ENCODE peak calls at places on chromosome 15, in six cellular contexts. One of them, this sample, is unnamed.
A peak's percentile ranks its signal among the peaks of the same experiment; 100 is the strongest.

GRCh38 chr15:74619916-74620635 is 4.4 kb downstream of the CLK3 start:
- DNase-seq in A549: no peak
- DNase-seq in transverse colon: no peak
- DNase-seq in tibial nerve: no peak
- DNase-seq in suprapubic skin: no peak
- DNase-seq in upper lobe of left lung: no peak
- DNase-seq in this sample: no peak

GRCh38 chr15:37877851-37878577 is 56.4 kb upstream of the TMCO5A start:
- DNase-seq in upper lobe of left lung: no peak
- DNase-seq in suprapubic skin: no peak
- DNase-seq in A549: no peak
- DNase-seq in tibial nerve: no peak
- DNase-seq in transverse colon: no peak
- DNase-seq in this sample: no peak

GRCh38 chr15:84812842-84813241 is 4.3 kb upstream of the ALPK3 start:
- DNase-seq in suprapubic skin: no peak
- DNase-seq in tibial nerve: no peak
- DNase-seq in upper lobe of left lung: no peak
- DNase-seq in A549: no peak
- DNase-seq in transverse colon: no peak
- DNase-seq in this sample: no peak

GRCh38 chr15:69782155-69782658 is 315.5 kb downstream of the TLE3 start:
- DNase-seq in A549: no peak
- DNase-seq in upper lobe of left lung: no peak
- DNase-seq in transverse colon: no peak
- DNase-seq in suprapubic skin: no peak
- DNase-seq in tibial nerve: no peak
- DNase-seq in this sample: no peak

GRCh38 chr15:44735482-44736260 is 657 bp upstream of the TRIM69 start:
- DNase-seq in A549: no peak
- DNase-seq in suprapubic skin: no peak
- DNase-seq in tibial nerve: peak; percentile 35
- DNase-seq in upper lobe of left lung: peak; percentile 51
- DNase-seq in transverse colon: peak; percentile 35
- DNase-seq in this sample: no peak

GRCh38 chr15:62453356-62453755 is 288.3 kb upstream of the C2CD4B start:
- DNase-seq in A549: no peak
- DNase-seq in tibial nerve: no peak
- DNase-seq in suprapubic skin: no peak
- DNase-seq in transverse colon: no peak
- DNase-seq in upper lobe of left lung: no peak
- DNase-seq in this sample: no peak

GRCh38 chr15:52158084-52158765 is 33.0 kb downstream of the GNB5 start:
- DNase-seq in A549: no peak
- DNase-seq in suprapubic skin: no peak
- DNase-seq in transverse colon: no peak
- DNase-seq in upper lobe of left lung: no peak
- DNase-seq in tibial nerve: no peak
- DNase-seq in this sample: no peak

GRCh38 chr15:85094685-85095084 is 113.0 kb downstream of the PDE8A start:
- DNase-seq in tibial nerve: no peak
- DNase-seq in upper lobe of left lung: no peak
- DNase-seq in transverse colon: no peak
- DNase-seq in suprapubic skin: no peak
- DNase-seq in A549: no peak
- DNase-seq in this sample: no peak

GRCh38 chr15:100981086-100981485 is 61.9 kb downstream of the LRRK1 start:
- DNase-seq in suprapubic skin: no peak
- DNase-seq in upper lobe of left lung: no peak
- DNase-seq in transverse colon: no peak
- DNase-seq in tibial nerve: no peak
- DNase-seq in A549: no peak
- DNase-seq in this sample: no peak

GRCh38 chr15:62622775-62623174 is 419.8 kb upstream of the TPM1 start:
- DNase-seq in upper lobe of left lung: no peak
- DNase-seq in transverse colon: no peak
- DNase-seq in tibial nerve: no peak
- DNase-seq in A549: no peak
- DNase-seq in suprapubic skin: no peak
- DNase-seq in this sample: no peak

GRCh38 chr15:77631790-77632551 is 741 bp downstream of the LINGO1 start:
- DNase-seq in suprapubic skin: no peak
- DNase-seq in upper lobe of left lung: no peak
- DNase-seq in transverse colon: peak; percentile 8
- DNase-seq in tibial nerve: no peak
- DNase-seq in A549: peak; percentile 16
- DNase-seq in this sample: no peak

GRCh38 chr15:99993262-99993661 is 260.0 kb upstream of the LYSMD4 start:
- DNase-seq in upper lobe of left lung: no peak
- DNase-seq in suprapubic skin: peak; percentile 37
- DNase-seq in transverse colon: no peak
- DNase-seq in tibial nerve: no peak
- DNase-seq in A549: no peak
- DNase-seq in this sample: no peak

GRCh38 chr15:80404057-80404718 is at the start of gene ARNT2:
- DNase-seq in A549: peak; percentile 52
- DNase-seq in transverse colon: no peak
- DNase-seq in tibial nerve: no peak
- DNase-seq in upper lobe of left lung: no peak
- DNase-seq in suprapubic skin: no peak
- DNase-seq in this sample: peak; percentile 50

GRCh38 chr15:56806147-56806536 is 72.8 kb upstream of the ZNF280D start:
- DNase-seq in tibial nerve: no peak
- DNase-seq in upper lobe of left lung: no peak
- DNase-seq in transverse colon: no peak
- DNase-seq in A549: no peak
- DNase-seq in suprapubic skin: no peak
- DNase-seq in this sample: no peak

GRCh38 chr15:73740152-73741048 is 12.8 kb downstream of the INSYN1 start:
- DNase-seq in A549: no peak
- DNase-seq in suprapubic skin: no peak
- DNase-seq in transverse colon: no peak
- DNase-seq in tibial nerve: no peak
- DNase-seq in upper lobe of left lung: no peak
- DNase-seq in this sample: no peak

GRCh38 chr15:64426845-64427465 is 33.4 kb upstream of the ZNF609 start:
- DNase-seq in suprapubic skin: no peak
- DNase-seq in upper lobe of left lung: no peak
- DNase-seq in tibial nerve: no peak
- DNase-seq in transverse colon: no peak
- DNase-seq in A549: peak; percentile 26
- DNase-seq in this sample: no peak

GRCh38 chr15:95499397-95499796 is 831.1 kb upstream of the NR2F2 start:
- DNase-seq in transverse colon: no peak
- DNase-seq in upper lobe of left lung: no peak
- DNase-seq in A549: no peak
- DNase-seq in suprapubic skin: no peak
- DNase-seq in tibial nerve: no peak
- DNase-seq in this sample: no peak

GRCh38 chr15:95503107-95503506 is 827.4 kb upstream of the NR2F2 start:
- DNase-seq in upper lobe of left lung: no peak
- DNase-seq in suprapubic skin: no peak
- DNase-seq in transverse colon: no peak
- DNase-seq in A549: no peak
- DNase-seq in tibial nerve: no peak
- DNase-seq in this sample: no peak

GRCh38 chr15:95498956-95499355 is 831.5 kb upstream of the NR2F2 start:
- DNase-seq in suprapubic skin: no peak
- DNase-seq in upper lobe of left lung: no peak
- DNase-seq in tibial nerve: no peak
- DNase-seq in transverse colon: no peak
- DNase-seq in A549: no peak
- DNase-seq in this sample: no peak

GRCh38 chr15:95501865-95502264 is 828.6 kb upstream of the NR2F2 start:
- DNase-seq in upper lobe of left lung: no peak
- DNase-seq in transverse colon: no peak
- DNase-seq in suprapubic skin: no peak
- DNase-seq in A549: no peak
- DNase-seq in tibial nerve: no peak
- DNase-seq in this sample: no peak

GRCh38 chr15:95503640-95504225 is 826.8 kb upstream of the NR2F2 start:
- DNase-seq in transverse colon: no peak
- DNase-seq in A549: no peak
- DNase-seq in suprapubic skin: no peak
- DNase-seq in upper lobe of left lung: no peak
- DNase-seq in tibial nerve: no peak
- DNase-seq in this sample: no peak
- TF ChIP-seq EP300 in transverse colon: no peak
- TF ChIP-seq EP300 in A549: no peak
- TF ChIP-seq EP300 in suprapubic skin: no peak
- TF ChIP-seq EP300 in upper lobe of left lung: no peak
- TF ChIP-seq EP300 in tibial nerve: no peak
- TF ChIP-seq EP300 in this sample: no peak

GRCh38 chr15:49621327-49622210 is 721 bp downstream of the DTWD1 start:
- DNase-seq in suprapubic skin: no peak
- DNase-seq in upper lobe of left lung: no peak
- DNase-seq in tibial nerve: no peak
- DNase-seq in A549: peak; percentile 0
- DNase-seq in transverse colon: no peak
- DNase-seq in this sample: no peak

GRCh38 chr15:49622561-49622960 is 1.7 kb downstream of the DTWD1 start:
- DNase-seq in tibial nerve: no peak
- DNase-seq in A549: peak; percentile 3
- DNase-seq in upper lobe of left lung: no peak
- DNase-seq in suprapubic skin: no peak
- DNase-seq in transverse colon: no peak
- DNase-seq in this sample: no peak

GRCh38 chr15:49620174-49620573 is 444 bp downstream of the FAM227B start:
- DNase-seq in A549: peak; percentile 7
- DNase-seq in tibial nerve: no peak
- DNase-seq in transverse colon: peak; percentile 21
- DNase-seq in suprapubic skin: no peak
- DNase-seq in upper lobe of left lung: no peak
- DNase-seq in this sample: no peak

GRCh38 chr15:49619226-49619625 is 1.4 kb downstream of the FAM227B start:
- DNase-seq in upper lobe of left lung: no peak
- DNase-seq in suprapubic skin: no peak
- DNase-seq in tibial nerve: no peak
- DNase-seq in A549: no peak
- DNase-seq in transverse colon: no peak
- DNase-seq in this sample: no peak

DNA sequence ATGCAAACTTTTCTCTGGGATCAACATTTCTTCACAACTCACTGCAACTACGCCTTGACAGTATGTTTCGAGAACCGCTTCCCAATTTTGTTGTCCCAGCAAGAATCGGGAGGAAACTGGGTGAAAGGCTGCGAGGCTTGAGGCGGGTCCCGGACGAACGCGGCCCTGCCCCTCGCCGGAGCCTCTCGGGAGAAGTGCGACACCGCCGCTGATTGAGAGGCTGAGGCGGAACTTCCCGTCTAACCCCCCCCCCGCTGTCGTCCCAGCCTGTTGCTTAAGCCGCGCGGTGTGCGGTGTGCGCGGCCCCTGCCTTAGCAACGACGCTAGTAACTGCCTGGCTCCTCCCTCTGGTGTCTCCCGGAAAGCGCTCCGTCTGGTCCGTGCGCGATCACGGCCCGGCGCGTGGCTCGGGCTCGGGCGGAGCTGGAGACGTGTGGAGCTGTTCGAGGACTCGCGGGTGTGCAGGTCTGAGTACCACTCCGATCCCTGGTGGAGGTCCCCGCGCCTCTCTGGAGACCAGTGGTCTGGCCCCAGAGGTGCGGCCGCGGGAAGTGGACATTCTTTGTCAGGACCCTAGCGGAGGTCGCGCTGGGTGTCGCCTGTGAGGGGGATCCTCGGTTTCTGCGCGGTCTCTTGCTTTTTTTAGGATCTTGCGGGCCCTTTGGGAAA is at the start of the genes DTWD1 and FAM227B:
- DNase-seq in A549: peak; percentile 96
- DNase-seq in upper lobe of left lung: peak; percentile 98
- DNase-seq in tibial nerve: peak; percentile 92
- DNase-seq in transverse colon: peak; percentile 98
- DNase-seq in suprapubic skin: peak; percentile 98
- DNase-seq in this sample: peak; percentile 98
- TF ChIP-seq EP300 in A549: no peak
- TF ChIP-seq EP300 in upper lobe of left lung: peak; percentile 83
- TF ChIP-seq EP300 in tibial nerve: peak; percentile 79
- TF ChIP-seq EP300 in transverse colon: peak; percentile 42
- TF ChIP-seq EP300 in suprapubic skin: no peak
- TF ChIP-seq EP300 in this sample: no peak

GRCh38 chr15:39248204-39248603 is 332.7 kb upstream of the THBS1 start:
- DNase-seq in suprapubic skin: no peak
- DNase-seq in A549: no peak
- DNase-seq in tibial nerve: no peak
- DNase-seq in transverse colon: no peak
- DNase-seq in upper lobe of left lung: peak; percentile 50
- DNase-seq in this sample: no peak
- TF ChIP-seq EP300 in suprapubic skin: no peak
- TF ChIP-seq EP300 in A549: no peak
- TF ChIP-seq EP300 in tibial nerve: no peak
- TF ChIP-seq EP300 in transverse colon: no peak
- TF ChIP-seq EP300 in upper lobe of left lung: no peak
- TF ChIP-seq EP300 in this sample: no peak

GRCh38 chr15:67281714-67282113 is 27.1 kb downstream of the IQCH start:
- DNase-seq in upper lobe of left lung: no peak
- DNase-seq in A549: no peak
- DNase-seq in suprapubic skin: no peak
- DNase-seq in tibial nerve: no peak
- DNase-seq in transverse colon: no peak
- DNase-seq in this sample: no peak
- TF ChIP-seq EP300 in upper lobe of left lung: no peak
- TF ChIP-seq EP300 in A549: no peak
- TF ChIP-seq EP300 in suprapubic skin: no peak
- TF ChIP-seq EP300 in tibial nerve: no peak
- TF ChIP-seq EP300 in transverse colon: no peak
- TF ChIP-seq EP300 in this sample: no peak

DNA sequence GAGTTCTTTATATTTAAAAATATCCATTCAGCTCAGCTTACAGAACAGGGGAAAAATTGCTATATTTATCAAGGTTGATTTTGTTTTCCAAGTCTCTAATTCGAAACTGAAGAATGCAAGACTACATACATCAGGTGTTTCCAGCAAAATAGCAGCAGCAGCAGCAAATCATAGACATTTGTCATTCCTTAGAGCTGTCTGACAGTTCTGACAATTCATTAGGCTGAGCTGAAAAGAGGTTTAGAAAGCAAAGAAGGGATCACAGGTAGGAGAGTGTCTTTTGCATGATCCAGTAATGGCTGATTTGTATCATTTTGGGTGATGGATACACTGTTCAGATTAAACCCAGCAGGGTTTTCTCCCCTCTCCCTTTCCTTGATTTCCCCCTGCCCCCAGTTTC is 545.7 kb downstream of the MCTP2 start:
- DNase-seq in tibial nerve: no peak
- DNase-seq in transverse colon: no peak
- DNase-seq in suprapubic skin: no peak
- DNase-seq in A549: no peak
- DNase-seq in upper lobe of left lung: no peak
- DNase-seq in this sample: no peak
- TF ChIP-seq EP300 in tibial nerve: no peak
- TF ChIP-seq EP300 in transverse colon: no peak
- TF ChIP-seq EP300 in suprapubic skin: no peak
- TF ChIP-seq EP300 in A549: no peak
- TF ChIP-seq EP300 in upper lobe of left lung: no peak
- TF ChIP-seq EP300 in this sample: no peak